ENCODE peak calls at places on chromosome 17, in nine cellular contexts. C, B, Q, M, P, W, A, G and L are unnamed samples.

GRCh38 chr17:38982858-38983746 is 15.9 kb upstream of the FBXO47 start:
- DNase-seq in G (peak; percentile 51), M (peak; percentile 25), P (peak; percentile 81), Q (peak; percentile 87), B (peak; percentile 45), W (no peak), A (peak; percentile 42), C (peak; percentile 43), L (peak; percentile 68)

GRCh38 chr17:45282683-45283644 is 21.1 kb upstream of the SPATA32 start:
- DNase-seq in P (no peak), M (no peak), C (no peak), G (peak; percentile 64), Q (no peak), A (peak; percentile 73), B (no peak), W (no peak), L (peak; percentile 48)

GRCh38 chr17:6092182-6092922 is 22.2 kb downstream of the WSCD1 start:
- DNase-seq in Q (no peak), G (no peak), B (no peak), W (no peak), C (no peak), A (no peak), P (no peak), M (no peak), L (no peak)

GRCh38 chr17:12659500-12659899 is 6.2 kb upstream of the MYOCD start:
- DNase-seq in W (no peak), Q (peak; percentile 3), B (no peak), G (no peak), C (no peak), A (no peak), P (no peak), M (no peak), L (no peak)

GRCh38 chr17:16987001-16987829 is 15.3 kb upstream of the TNFRSF13B start:
- DNase-seq in G (no peak), Q (no peak), W (no peak), C (no peak), B (no peak), M (no peak), P (no peak), A (no peak), L (no peak)

GRCh38 chr17:9183297-9183696 is 162.0 kb downstream of the NTN1 start:
- DNase-seq in Q (no peak), M (no peak), C (no peak), P (no peak), G (no peak), B (no peak), A (no peak), W (no peak), L (peak; percentile 22)

GRCh38 chr17:50371526-50371925 is 1.5 kb downstream of the MRPL27 start:
- DNase-seq in Q (no peak), W (no peak), A (no peak), G (no peak), C (no peak), P (no peak), M (no peak), B (no peak), L (no peak)

GRCh38 chr17:83079340-83079747 is at the start of gene METRNL:
- DNase-seq in Q (peak; percentile 56), W (peak; percentile 73), P (peak; percentile 98), G (peak; percentile 56), C (peak; percentile 68), M (peak; percentile 67), B (peak; percentile 58), A (peak; percentile 88), L (peak; percentile 72)

GRCh38 chr17:48051706-48052486 is 3.7 kb downstream of the NFE2L1 start:
- DNase-seq in G (peak; percentile 56), P (no peak), A (peak; percentile 85), W (peak; percentile 34), C (peak; percentile 28), M (no peak), B (no peak), Q (peak; percentile 99), L (no peak)

GRCh38 chr17:47636273-47637030 is 13.3 kb upstream of the KPNB1 start:
- DNase-seq in C (no peak), M (no peak), P (no peak), Q (no peak), B (no peak), A (no peak), W (no peak), G (no peak), L (no peak)

GRCh38 chr17:28529012-28529400 is 22.9 kb downstream of the FOXN1 start:
- DNase-seq in G (no peak), Q (no peak), M (no peak), P (no peak), C (no peak), A (no peak), B (no peak), W (no peak), L (no peak)

GRCh38 chr17:79993390-79994221 is 42.1 kb downstream of the TBC1D16 start:
- DNase-seq in P (no peak), B (peak; percentile 38), Q (peak; percentile 92), G (peak; percentile 87), W (peak; percentile 71), C (peak; percentile 64), M (no peak), A (peak; percentile 94), L (peak; percentile 89)

GRCh38 chr17:27889711-27890251 is 3.4 kb downstream of the LYRM9 start:
- DNase-seq in P (no peak), Q (no peak), B (no peak), M (no peak), A (no peak), W (no peak), G (no peak), C (no peak), L (no peak)

GRCh38 chr17:34755981-34756669 is 176.7 kb downstream of the TMEM132E start:
- DNase-seq in G (no peak), M (no peak), P (no peak), C (no peak), B (no peak), Q (no peak), W (no peak), A (no peak), L (no peak)

GRCh38 chr17:51814521-51814920 is 344.0 kb downstream of the CA10 start:
- DNase-seq in B (no peak), C (peak; percentile 7), P (no peak), A (no peak), W (no peak), M (no peak), Q (no peak), G (no peak), L (no peak)

GRCh38 chr17:28746611-28747045 is 2.8 kb downstream of the TRAF4 start:
- DNase-seq in A (no peak), Q (no peak), G (no peak), W (no peak), B (no peak), P (no peak), C (no peak), M (no peak), L (no peak)

DNA sequence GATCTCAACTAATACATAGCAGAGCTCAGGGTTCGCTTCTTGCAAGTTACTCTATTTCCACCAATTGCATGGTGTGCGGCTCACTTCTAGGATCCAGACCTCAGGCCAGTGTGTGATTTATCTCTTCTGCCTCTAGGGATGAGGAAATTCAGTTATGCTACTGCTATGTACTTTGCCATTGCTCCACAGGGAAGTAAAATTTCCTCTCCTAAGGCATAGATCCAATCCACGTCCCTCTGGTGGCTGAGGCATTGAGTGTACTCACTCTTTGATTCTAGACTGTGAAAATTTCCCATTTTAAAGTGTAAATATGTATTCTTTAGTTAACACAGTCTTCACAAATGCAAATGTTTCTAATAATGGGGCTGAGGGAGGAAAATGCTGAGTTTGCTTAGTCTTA is 214.1 kb downstream of the HS3ST3B1 start:
- DNase-seq in G (peak; percentile 2), W (no peak), Q (peak; percentile 3), B (no peak), M (no peak), P (no peak), C (no peak), A (no peak), L (no peak)
- TF ChIP-seq CTCF in G (no peak), W (no peak), Q (no peak), B (peak; percentile 35), M (no peak), P (no peak), C (no peak), A (no peak), L (no peak)

GRCh38 chr17:66689192-66689591 is 145.7 kb upstream of the CACNG5 start:
- DNase-seq in W (no peak), C (no peak), B (no peak), A (no peak), M (no peak), Q (no peak), G (no peak), P (no peak), L (no peak)
- TF ChIP-seq CTCF in W (no peak), C (no peak), B (no peak), A (no peak), M (no peak), Q (no peak), G (no peak), P (no peak), L (no peak)

GRCh38 chr17:32497431-32498205 is 10.8 kb downstream of the CDK5R1 start:
- DNase-seq in M (no peak), G (no peak), Q (no peak), C (no peak), B (no peak), A (peak; percentile 21), P (no peak), W (no peak), L (no peak)
- TF ChIP-seq CTCF in M (no peak), G (peak; percentile 7), Q (no peak), C (no peak), B (no peak), A (no peak), P (peak; percentile 18), W (no peak), L (no peak)

GRCh38 chr17:81118308-81119221 is 46.7 kb upstream of the PVALEF start:
- DNase-seq in Q (no peak), P (no peak), B (no peak), G (no peak), W (no peak), C (no peak), M (no peak), A (no peak), L (no peak)

GRCh38 chr17:81120695-81121621 is 44.3 kb upstream of the PVALEF start:
- DNase-seq in G (no peak), B (no peak), P (no peak), C (no peak), M (no peak), Q (no peak), W (no peak), A (no peak), L (no peak)

GRCh38 chr17:81119223-81120148 is 45.8 kb upstream of the PVALEF start:
- DNase-seq in Q (peak; percentile 93), C (peak; percentile 84), B (peak; percentile 85), W (peak; percentile 83), P (peak; percentile 87), M (peak; percentile 96), A (peak; percentile 71), G (peak; percentile 96), L (peak; percentile 97)

GRCh38 chr17:81121841-81122733 is 43.2 kb upstream of the PVALEF start:
- DNase-seq in M (no peak), B (no peak), W (no peak), C (no peak), G (no peak), P (no peak), Q (no peak), A (no peak), L (no peak)

DNA sequence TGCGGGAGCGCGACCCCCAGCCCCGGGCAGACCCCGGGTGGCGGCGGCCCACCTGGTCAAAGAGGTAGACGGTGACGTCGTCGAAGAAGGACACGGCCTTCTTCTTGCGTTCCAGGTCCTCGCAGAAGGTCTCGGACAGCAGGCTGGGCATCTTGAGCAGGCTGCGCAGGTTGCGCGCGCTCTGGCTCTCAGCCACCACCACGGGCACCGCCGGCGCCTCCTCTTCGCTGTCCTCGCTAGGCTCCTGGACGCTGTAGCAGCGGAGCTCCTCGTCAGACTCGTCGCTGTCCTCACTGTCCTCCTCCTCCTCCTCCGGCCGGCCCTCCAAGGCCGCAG is 45.2 kb upstream of the PVALEF start:
- DNase-seq in A (no peak), M (no peak), C (no peak), G (no peak), W (no peak), B (no peak), P (no peak), Q (no peak), L (no peak)
- TF ChIP-seq CTCF in A (no peak), M (no peak), C (no peak), G (no peak), W (no peak), B (peak; percentile 15), P (no peak), Q (no peak), L (no peak)